ENCODE peak calls at places on chromosomes 13 and 19, in eight cellular contexts. F is upper lobe of left lung, T is body of pancreas, C is Peyer's patch, J is heart left ventricle, G is testis, W is IMR-90, S is GM12878. P is an unnamed sample.
A peak's percentile ranks its signal among the peaks of the same experiment; 100 is the strongest.

GRCh38 chr13:59408738-59409137 is 755.0 kb downstream of the DIAPH3 start:
- DNase-seq in F (no peak), T (peak; percentile 42), C (no peak), J (no peak), G (no peak), W (no peak), S (no peak), P (no peak)

GRCh38 chr13:81872581-81872980 is 1531.7 kb upstream of the SPRY2 start:
- DNase-seq in F (no peak), T (no peak), C (no peak), J (no peak), G (no peak), W (no peak), S (no peak), P (no peak)

GRCh38 chr13:82298110-82298509 is 1584.2 kb downstream of the SLITRK1 start:
- DNase-seq in F (no peak), T (no peak), C (no peak), J (no peak), G (no peak), W (no peak), S (no peak), P (no peak)

GRCh38 chr13:75812751-75813181 is 176.6 kb downstream of the LMO7 start:
- DNase-seq in F (no peak), T (no peak), C (no peak), J (no peak), G (peak; percentile 38), W (peak; percentile 35), S (no peak), P (no peak)

GRCh38 chr19:28027116-28027515 is 1185.8 kb downstream of the UQCRFS1 start:
- DNase-seq in F (no peak), T (no peak), C (no peak), J (no peak), G (no peak), W (no peak), S (no peak), P (no peak)

GRCh38 chr19:45076029-45076850 is at the start of gene ZNF296:
- DNase-seq in F (peak; percentile 91), T (peak; percentile 77), C (peak; percentile 92), J (peak; percentile 59), G (peak; percentile 70), W (no peak), S (no peak), P (peak; percentile 30)

GRCh38 chr19:49638360-49638759 is 1.6 kb downstream of the RRAS start:
- DNase-seq in F (no peak), T (no peak), C (no peak), J (no peak), G (no peak), W (no peak), S (no peak), P (no peak)

GRCh38 chr19:46067691-46068090 is 26.9 kb upstream of the IGFL4 start:
- DNase-seq in F (no peak), T (no peak), C (no peak), J (no peak), G (no peak), W (no peak), S (no peak), P (no peak)

GRCh38 chr13:21435710-21436151 is 23.4 kb downstream of the ZDHHC20 start:
- DNase-seq in F (peak; percentile 88), T (peak; percentile 45), C (no peak), J (peak; percentile 74), G (peak; percentile 84), W (peak; percentile 89), S (peak; percentile 63), P (peak; percentile 56)

GRCh38 chr13:52916483-52916990 is 68.1 kb upstream of the PCDH8 start:
- DNase-seq in F (no peak), T (no peak), C (no peak), J (no peak), G (no peak), W (no peak), S (no peak), P (no peak)

GRCh38 chr13:81442904-81443303 is 1102.0 kb upstream of the SPRY2 start:
- DNase-seq in F (no peak), T (no peak), C (no peak), J (no peak), G (no peak), W (no peak), S (no peak), P (no peak)

GRCh38 chr19:48668761-48669160 is 4.1 kb downstream of the NTN5 start:
- DNase-seq in F (no peak), T (no peak), C (no peak), J (no peak), G (no peak), W (no peak), S (no peak), P (no peak)

GRCh38 chr13:31038834-31039552 is 106.5 kb downstream of the TEX26 start:
- DNase-seq in F (no peak), T (no peak), C (no peak), J (no peak), G (no peak), W (peak; percentile 44), S (peak; percentile 84), P (no peak)

GRCh38 chr19:49790866-49791265 is 22.2 kb downstream of the FUZ start:
- DNase-seq in F (no peak), T (no peak), C (no peak), J (peak; percentile 48), G (peak; percentile 94), W (peak; percentile 11), S (no peak), P (no peak)

GRCh38 chr19:56477429-56478338 is 539 bp upstream of the ZNF667 start:
- DNase-seq in F (peak; percentile 63), T (peak; percentile 71), C (peak; percentile 68), J (peak; percentile 93), G (peak; percentile 95), W (peak; percentile 91), S (no peak), P (peak; percentile 63)

GRCh38 chr13:27034678-27035111 is 136.9 kb downstream of the USP12 start:
- DNase-seq in F (no peak), T (no peak), C (no peak), J (no peak), G (no peak), W (no peak), S (no peak), P (no peak)

GRCh38 chr19:14954071-14954655 is 12.9 kb downstream of the OR7C2 start:
- DNase-seq in F (no peak), T (no peak), C (no peak), J (no peak), G (peak; percentile 63), W (no peak), S (no peak), P (no peak)
- H3K4me3 ChIP-seq in F (no peak overlapping the region), T (no peak overlapping the region), C (no peak overlapping the region), J (no peak overlapping the region), G (no peak overlapping the region), W (no peak overlapping the region), S (no peak overlapping the region), P (no peak overlapping the region)

DNA sequence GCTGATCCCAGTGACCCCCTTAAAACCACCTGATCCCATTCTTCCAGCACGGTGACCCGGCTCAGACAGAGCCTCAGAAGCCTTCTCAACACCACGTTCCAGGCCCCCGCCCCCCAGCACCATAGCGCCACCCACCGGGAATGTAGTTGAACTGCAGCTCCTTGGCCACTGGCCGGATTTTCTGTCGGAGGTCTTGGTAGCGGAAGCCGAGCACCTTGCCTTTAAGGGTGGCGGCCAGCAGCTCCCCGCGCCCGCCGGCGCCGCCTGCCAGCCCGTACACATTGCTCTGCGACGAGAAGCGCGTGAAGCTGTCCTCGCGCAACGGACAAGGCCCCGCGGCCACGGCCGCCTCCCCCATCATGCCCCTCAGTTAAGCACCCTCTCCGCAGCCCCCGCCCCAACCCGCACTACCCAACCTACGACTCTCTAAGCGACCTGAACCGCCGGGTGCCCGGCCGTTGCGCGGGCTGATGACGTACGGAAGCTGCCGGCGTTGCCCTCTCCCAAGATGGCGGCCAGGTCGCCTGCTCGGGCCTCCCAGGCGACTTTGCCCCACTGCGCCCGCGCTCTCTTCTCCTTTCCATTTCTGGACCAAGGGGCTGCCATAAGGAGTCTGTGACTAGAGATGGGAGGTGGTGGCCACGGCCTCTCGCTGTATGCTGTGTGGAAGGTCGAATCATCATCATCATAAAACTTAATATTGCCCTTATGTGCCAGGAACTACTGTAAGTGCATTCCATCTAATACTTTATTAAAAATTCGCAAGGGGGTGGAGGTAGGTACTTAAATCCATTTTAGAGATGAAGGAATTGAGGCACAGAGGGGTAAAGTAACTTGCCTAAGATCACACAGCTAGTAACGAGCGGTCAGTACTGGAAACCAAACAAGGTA is at the start of gene KPTN:
- DNase-seq in F (peak; percentile 91), T (peak; percentile 90), C (peak; percentile 93), J (peak; percentile 88), G (peak; percentile 91), W (peak; percentile 90), S (peak; percentile 57), P (peak; percentile 71)
- TF ChIP-seq POLR2A in F (no peak), T (peak; percentile 72), C (peak; percentile 50), J (no peak), G (no peak), W (peak; percentile 77), S (peak; percentile 91), P (no peak)

GRCh38 chr13:102974574-102975195 is 91.5 kb downstream of the SLC10A2 start:
- DNase-seq in F (no peak), T (no peak), C (no peak), J (no peak), G (no peak), W (no peak), S (no peak), P (no peak)

GRCh38 chr13:102972191-102972590 is 94.0 kb downstream of the SLC10A2 start:
- DNase-seq in F (no peak), T (no peak), C (no peak), J (no peak), G (no peak), W (no peak), S (no peak), P (no peak)

GRCh38 chr13:102978168-102978567 is 88.0 kb downstream of the SLC10A2 start:
- DNase-seq in F (no peak), T (no peak), C (no peak), J (no peak), G (no peak), W (no peak), S (no peak), P (no peak)

GRCh38 chr13:102977471-102977870 is 88.7 kb downstream of the SLC10A2 start:
- DNase-seq in F (no peak), T (no peak), C (no peak), J (no peak), G (no peak), W (no peak), S (no peak), P (no peak)
- H3K27ac ChIP-seq in F (no peak overlapping the region), T (no peak overlapping the region), C (peak overlapping the region; percentile 63), J (no peak overlapping the region), G (peak overlapping the region; percentile 15), W (no peak overlapping the region), S (no peak overlapping the region), P (peak overlapping the region; percentile 84)

DNA sequence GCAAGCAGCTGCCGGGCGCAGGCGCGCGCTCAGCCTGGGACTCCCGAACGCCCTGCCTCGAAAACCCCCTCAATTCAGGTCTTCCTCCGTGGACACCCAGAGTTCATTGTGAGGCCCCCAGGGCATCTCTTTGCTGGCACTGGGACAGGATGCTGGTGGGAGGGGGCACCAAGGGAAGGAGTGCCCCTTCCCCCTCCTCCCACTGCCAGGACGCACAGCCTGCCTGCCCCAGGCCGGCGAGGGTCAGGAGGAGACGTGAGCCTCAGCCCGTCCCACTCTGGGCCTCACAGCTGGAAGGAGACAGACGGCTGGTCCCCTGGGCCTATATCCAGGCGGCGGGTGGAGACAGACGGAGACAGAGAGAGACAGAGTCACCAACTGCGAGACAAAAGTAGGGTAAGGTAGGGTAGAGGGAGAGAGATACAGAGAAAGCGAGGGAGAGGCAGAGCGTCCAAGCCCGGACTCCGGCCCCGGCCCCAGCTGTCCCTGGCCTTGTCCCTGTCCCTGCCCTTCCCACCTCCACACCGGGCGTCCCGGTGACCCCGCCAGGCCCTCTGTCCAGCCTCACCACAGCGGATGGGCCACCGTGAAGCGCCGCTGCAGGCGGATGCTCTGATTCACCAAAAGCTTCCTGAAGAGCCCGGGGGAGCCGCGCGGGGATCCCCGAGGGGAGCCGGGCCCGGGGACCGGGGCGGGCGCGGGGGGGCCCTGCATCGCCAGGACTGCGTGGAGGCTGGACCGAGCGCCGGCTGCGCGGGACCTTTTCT is at the start of gene PDE4C:
- DNase-seq in F (no peak), T (no peak), C (no peak), J (peak; percentile 68), G (no peak), W (no peak), S (no peak), P (no peak)
- H3K4me3 ChIP-seq in F (no peak within 1 kb of the TSS), T (no peak within 1 kb of the TSS), C (no peak within 1 kb of the TSS), J (peak within 1 kb of the TSS; percentile 46), G (no peak within 1 kb of the TSS), W (no peak within 1 kb of the TSS), S (no peak within 1 kb of the TSS), P (no peak within 1 kb of the TSS)

P was measured in tibial nerve.